ENCODE peak calls at places on chromosomes 3 and 15, in nine cellular contexts. T is naive thymus-derived CD4-positive, alpha-beta T cell; D is WTC11; R is HS-27A; Z is fibroblast of villous mesenchyme; S is activated CD4-positive, alpha-beta T cell treated with anti-CD3 and anti-CD28 coated beads for 24 hours; X is NCI-H1092 treated with DMSO at 0.1 percent for 48 hours; U is AML-193; V is activated naive CD4-positive, alpha-beta T cell treated with anti-CD3 and anti-CD28 coated beads, Interleukin-2, amount 10 ng/mL, durations not matched to agents 7 days and 5 days. M is an unnamed sample.

GRCh38 chr3:186432189-186432588 is 70.2 kb upstream of the DGKG start:
- DNase-seq in X (no peak), V (no peak), R (no peak), S (no peak), Z (peak), U (no peak), D (no peak), T (no peak), M (no peak)

GRCh38 chr3:50210510-50211367 is 5.7 kb downstream of the SLC38A3 start:
- DNase-seq in U (no peak), Z (no peak), V (no peak), T (no peak), S (no peak), D (peak), R (no peak), X (no peak), M (no peak)

GRCh38 chr3:162262145-162262544 is 765.5 kb downstream of the OTOL1 start:
- DNase-seq in T (no peak), U (no peak), S (no peak), Z (peak), X (no peak), R (no peak), D (no peak), V (no peak), M (no peak)

GRCh38 chr3:42336103-42336502 is 70.1 kb upstream of the CCK start:
- DNase-seq in R (no peak), X (no peak), D (no peak), T (no peak), Z (no peak), S (no peak), U (no peak), V (no peak), M (no peak)

GRCh38 chr3:183448369-183449128 is 20.1 kb upstream of the MCF2L2 start:
- DNase-seq in X (no peak), Z (no peak), T (no peak), U (no peak), V (no peak), S (no peak), R (no peak), D (no peak), M (no peak)

GRCh38 chr15:25724899-25725298 is 138.2 kb downstream of the ATP10A start:
- DNase-seq in T (no peak), X (no peak), U (no peak), D (no peak), S (no peak), V (no peak), Z (no peak), R (no peak), M (no peak)

GRCh38 chr3:142857056-142857455 is 31.8 kb downstream of the PCOLCE2 start:
- DNase-seq in D (peak), V (no peak), S (no peak), Z (no peak), T (no peak), X (peak), U (no peak), R (no peak), M (no peak)

GRCh38 chr3:186109897-186110803 is 1.3 kb upstream of the ETV5 start:
- DNase-seq in X (no peak), S (no peak), D (peak), R (no peak), V (peak), Z (peak), U (no peak), T (no peak), M (no peak)

GRCh38 chr15:88238618-88239430 is 17.7 kb downstream of the NTRK3 start:
- DNase-seq in S (no peak), D (no peak), X (no peak), R (no peak), Z (peak), T (no peak), V (no peak), U (no peak), M (no peak)

GRCh38 chr3:64438837-64439236 is 213.6 kb upstream of the PRICKLE2 start:
- DNase-seq in U (no peak), Z (no peak), V (no peak), D (no peak), S (no peak), R (no peak), T (no peak), X (no peak), M (no peak)

GRCh38 chr3:55042591-55042990 is 114.7 kb upstream of the LRTM1 start:
- DNase-seq in U (no peak), X (no peak), R (no peak), T (no peak), V (no peak), S (no peak), Z (peak), D (no peak), M (no peak)

GRCh38 chr3:58690490-58690889 is 23.9 kb upstream of the FAM3D start:
- DNase-seq in T (no peak), U (no peak), R (no peak), V (no peak), X (no peak), D (no peak), Z (no peak), S (no peak), M (no peak)

GRCh38 chr15:101346928-101347327 is 51.9 kb upstream of the SNRPA1 start:
- DNase-seq in V (no peak), T (no peak), D (no peak), R (no peak), Z (peak), X (no peak), U (no peak), S (no peak), M (no peak)

GRCh38 chr3:16916840-16917239 is 32.1 kb downstream of the PLCL2 start:
- DNase-seq in X (no peak), U (no peak), S (no peak), V (no peak), R (no peak), T (no peak), Z (no peak), D (no peak), M (no peak)

GRCh38 chr15:44023176-44023575 is 171.9 kb downstream of the FRMD5 start:
- DNase-seq in Z (no peak), R (no peak), D (no peak), S (no peak), X (no peak), V (no peak), T (no peak), U (no peak), M (no peak)

GRCh38 chr15:92638291-92638708 is 17.3 kb downstream of the FAM174B start:
- DNase-seq in Z (peak), R (no peak), D (no peak), S (no peak), X (peak), T (no peak), V (no peak), U (no peak), M (peak)

GRCh38 chr3:5213574-5213966 is 26.1 kb downstream of the EDEM1 start:
- DNase-seq in T (no peak), Z (no peak), S (no peak), D (peak), R (no peak), V (no peak), X (no peak), U (no peak), M (no peak)

GRCh38 chr3:156675744-156676466 is 1.5 kb downstream of the TIPARP start:
- DNase-seq in R (peak), S (peak), X (peak), D (no peak), T (peak), U (peak), V (no peak), Z (peak), M (peak)

GRCh38 chr3:194145702-194146101 is 9.8 kb downstream of the HES1 start:
- DNase-seq in V (peak), T (no peak), Z (no peak), S (no peak), U (no peak), X (no peak), R (no peak), D (no peak), M (no peak)

GRCh38 chr3:193214445-193214844 is 26.6 kb upstream of the PLAAT1 start:
- DNase-seq in X (no peak), R (no peak), U (no peak), V (no peak), Z (no peak), D (no peak), S (no peak), T (no peak), M (no peak)

GRCh38 chr3:79032686-79033318 is 735.0 kb downstream of the ROBO1 start:
- DNase-seq in X (peak), D (no peak), R (no peak), S (no peak), T (no peak), Z (peak), U (peak), V (no peak), M (no peak)

GRCh38 chr3:43014990-43015389 is 35.9 kb downstream of the GASK1A start:
- DNase-seq in T (no peak), V (no peak), U (no peak), Z (no peak), S (no peak), X (no peak), D (no peak), R (no peak), M (no peak)

GRCh38 chr3:26712211-26713026 is 89.8 kb downstream of the LRRC3B start:
- DNase-seq in T (no peak), U (peak), X (peak), Z (peak), R (peak), D (no peak), V (no peak), S (no peak), M (no peak)

GRCh38 chr15:23686466-23687142 is 501 bp downstream of the NDN start:
- DNase-seq in X (no peak), Z (no peak), R (no peak), V (no peak), U (no peak), T (no peak), S (no peak), D (peak), M (no peak)

GRCh38 chr3:119769394-119770149 is 12.3 kb upstream of the NR1I2 start:
- DNase-seq in V (no peak), T (no peak), D (no peak), R (peak), U (no peak), S (no peak), X (no peak), Z (no peak), M (no peak)

GRCh38 chr3:67292356-67293225 is 294.5 kb downstream of the KBTBD8 start:
- DNase-seq in V (no peak), S (no peak), U (no peak), T (no peak), Z (peak), X (no peak), R (no peak), D (no peak), M (no peak)

GRCh38 chr3:126524429-126524988 is 554 bp downstream of the CHST13 start:
- DNase-seq in S (no peak), X (no peak), D (no peak), U (no peak), T (no peak), V (no peak), R (no peak), Z (no peak), M (no peak)

GRCh38 chr3:192054881-192055280 is 593.9 kb downstream of the PYDC2 start:
- DNase-seq in R (peak), X (no peak), V (no peak), T (no peak), S (no peak), U (no peak), Z (no peak), D (no peak), M (no peak)

GRCh38 chr15:58487041-58487723 is 55.4 kb downstream of the LIPC start:
- DNase-seq in R (no peak), T (no peak), V (no peak), Z (no peak), X (no peak), D (no peak), U (no peak), S (no peak), M (no peak)

GRCh38 chr3:45225465-45226205 is 452 bp downstream of the TMEM158 start:
- DNase-seq in S (peak), D (peak), Z (no peak), T (peak), R (no peak), V (peak), U (peak), X (peak), M (no peak)

GRCh38 chr3:10512687-10513086 is 7.3 kb upstream of the ATP2B2 start:
- DNase-seq in Z (no peak), V (no peak), T (no peak), R (no peak), S (no peak), D (no peak), X (no peak), U (no peak), M (no peak)

GRCh38 chr3:196667056-196667844 is 27.8 kb downstream of the NRROS start:
- DNase-seq in X (no peak), S (no peak), Z (no peak), T (no peak), U (no peak), V (no peak), D (no peak), R (no peak), M (peak)

GRCh38 chr3:44323341-44323955 is 15.1 kb upstream of the TCAIM start:
- DNase-seq in X (peak), D (peak), V (peak), R (peak), U (peak), Z (peak), T (peak), S (peak), M (peak)

GRCh38 chr3:116155830-116156229 is 289.5 kb downstream of the LSAMP start:
- DNase-seq in Z (peak), X (no peak), R (no peak), S (no peak), T (no peak), V (no peak), D (no peak), U (no peak), M (no peak)

GRCh38 chr3:49570033-49570654 is 15.9 kb downstream of the BSN start:
- DNase-seq in S (no peak), V (no peak), D (no peak), U (no peak), T (no peak), R (no peak), Z (no peak), X (peak), M (no peak)

M was measured in breast epithelium.